ENCODE peak calls at places on chromosomes 16 and 17, in nine cellular contexts. G, L, K, Q, V, C, O, U and F are unnamed samples. For H3K4me1, the result is how much of the 10 kb centered on the place peaks cover.

GRCh38 chr17:81002409-81003361 is 11.0 kb downstream of the CHMP6 start:
- DNase-seq in C (peak), V (no peak), U (no peak), O (no peak), Q (peak), K (peak), G (peak), L (no peak), F (no peak)

GRCh38 chr16:80824623-80825364 is 20.4 kb upstream of the CDYL2 start:
- DNase-seq in L (peak), Q (no peak), K (peak), G (no peak), V (no peak), O (peak), C (peak), U (no peak), F (peak)

GRCh38 chr17:57766307-57766943 is 21.3 kb upstream of the CCDC182 start:
- DNase-seq in U (no peak), K (no peak), G (no peak), L (peak), Q (no peak), O (no peak), V (no peak), C (no peak), F (no peak)

GRCh38 chr17:79843917-79844815 is 4.9 kb upstream of the CBX4 start:
- DNase-seq in U (no peak), C (peak), K (peak), Q (no peak), O (no peak), L (no peak), V (no peak), G (peak), F (no peak)

GRCh38 chr17:29593546-29594440 is 861 bp downstream of the ANKRD13B start:
- DNase-seq in U (no peak), Q (peak), K (no peak), L (no peak), O (no peak), V (no peak), C (no peak), G (no peak), F (no peak)

GRCh38 chr17:59427425-59427921 is 96.0 kb downstream of the YPEL2 start:
- DNase-seq in O (no peak), G (no peak), U (no peak), C (no peak), V (no peak), L (no peak), Q (peak), K (no peak), F (no peak)

GRCh38 chr17:49260922-49261291 is 30.3 kb upstream of the PHOSPHO1 start:
- DNase-seq in V (no peak), Q (no peak), U (no peak), K (no peak), L (no peak), O (peak), C (no peak), G (no peak), F (no peak)

GRCh38 chr16:87311387-87311786 is 5.8 kb downstream of the C16orf95 start:
- DNase-seq in L (no peak), C (no peak), K (no peak), Q (no peak), G (no peak), V (no peak), U (no peak), O (no peak), F (no peak)

GRCh38 chr16:49012961-49013726 is 268.5 kb downstream of the CBLN1 start:
- DNase-seq in C (peak), K (no peak), V (no peak), G (no peak), U (no peak), O (no peak), Q (peak), L (no peak), F (no peak)

GRCh38 chr17:55735784-55736405 is 13.2 kb upstream of the TMEM100 start:
- DNase-seq in O (peak), L (no peak), K (peak), V (no peak), U (no peak), Q (peak), G (no peak), C (peak), F (no peak)

GRCh38 chr17:4209611-4210010 is 54.2 kb downstream of the ANKFY1 start:
- DNase-seq in G (no peak), V (no peak), Q (no peak), K (no peak), C (no peak), O (no peak), U (no peak), L (no peak), F (no peak)

GRCh38 chr16:57084257-57084770 is 8.1 kb upstream of the CPNE2 start:
- DNase-seq in C (peak), G (peak), O (peak), Q (peak), K (peak), V (peak), U (peak), L (peak), F (peak)

GRCh38 chr17:5871666-5872065 is 198.5 kb upstream of the WSCD1 start:
- DNase-seq in G (no peak), Q (no peak), O (no peak), C (no peak), U (no peak), L (no peak), K (no peak), V (no peak), F (no peak)

GRCh38 chr16:51035711-51036110 is 115.4 kb downstream of the SALL1 start:
- DNase-seq in O (no peak), G (no peak), C (no peak), V (no peak), U (no peak), L (no peak), K (no peak), Q (no peak), F (no peak)

GRCh38 chr16:64969221-64969620 is 152.6 kb downstream of the CDH11 start:
- DNase-seq in O (no peak), U (no peak), L (no peak), G (no peak), K (no peak), Q (no peak), C (no peak), V (no peak), F (no peak)

GRCh38 chr16:29868396-29868795 is 5.4 kb upstream of the CDIPT start:
- DNase-seq in Q (no peak), C (no peak), K (no peak), U (no peak), O (no peak), V (no peak), L (no peak), G (no peak), F (no peak)

GRCh38 chr16:59886021-59886420 is 1151.9 kb upstream of the GOT2 start:
- DNase-seq in V (no peak), L (peak), O (no peak), C (peak), G (no peak), Q (peak), K (peak), U (no peak), F (no peak)

GRCh38 chr17:8059131-8059530 is 20.3 kb downstream of the ALOX15B start:
- DNase-seq in C (no peak), G (no peak), U (no peak), Q (no peak), O (no peak), L (no peak), K (no peak), V (no peak), F (no peak)

GRCh38 chr16:54930034-54930938 is at the start of gene IRX5:
- DNase-seq in G (peak), K (peak), U (no peak), V (peak), L (peak), O (peak), Q (peak), C (peak), F (no peak)

GRCh38 chr16:54929090-54930033 is 1.3 kb upstream of the IRX5 start:
- DNase-seq in C (peak), G (peak), O (peak), Q (peak), U (peak), V (peak), L (peak), K (peak), F (peak)

GRCh38 chr16:54932737-54933254 is 2.1 kb downstream of the IRX5 start:
- DNase-seq in L (no peak), C (no peak), K (no peak), U (no peak), O (no peak), Q (no peak), G (no peak), V (no peak), F (no peak)

GRCh38 chr16:54931757-54932660 is 1.3 kb downstream of the IRX5 start:
- DNase-seq in G (no peak), C (no peak), V (no peak), U (no peak), K (no peak), L (no peak), Q (no peak), O (no peak), F (no peak)

GRCh38 chr16:54931041-54931756 is 534 bp downstream of the IRX5 start:
- DNase-seq in V (no peak), Q (no peak), G (no peak), K (no peak), U (no peak), O (peak), L (no peak), C (peak), F (no peak)
- H3K4me3 ChIP-seq in V (peak), Q (peak), G (peak), K (peak), U (peak), O (no peak), L (peak), C (peak), F (no peak)

GRCh38 chr16:11106726-11107125 is 149.3 kb downstream of the SOCS1 start:
- DNase-seq in L (no peak), V (no peak), Q (no peak), O (no peak), G (peak), U (no peak), C (no peak), K (no peak), F (no peak)
- H3K4me1 ChIP-seq in L (under half), V (under half), Q (under half), O (under half), G (under half), U (under half), C (under half), K (half or more), F (under half)

GRCh38 chr17:19755392-19755791 is 7.3 kb upstream of the ALDH3A1 start:
- DNase-seq in U (no peak), C (no peak), K (no peak), Q (no peak), V (no peak), O (no peak), G (peak), L (no peak), F (peak)
- H3K4me3 ChIP-seq in U (no peak), C (no peak), K (no peak), Q (no peak), V (no peak), O (no peak), G (no peak), L (no peak), F (no peak)

GRCh38 chr17:73230088-73230487 is 31.6 kb downstream of the CPSF4L start:
- DNase-seq in K (no peak), O (no peak), G (no peak), U (no peak), C (no peak), V (no peak), L (no peak), Q (no peak), F (no peak)
- H3K4me1 ChIP-seq in K (under half), O (half or more), G (under half), U (under half), C (half or more), V (under half), L (under half), Q (under half), F (half or more)

DNA sequence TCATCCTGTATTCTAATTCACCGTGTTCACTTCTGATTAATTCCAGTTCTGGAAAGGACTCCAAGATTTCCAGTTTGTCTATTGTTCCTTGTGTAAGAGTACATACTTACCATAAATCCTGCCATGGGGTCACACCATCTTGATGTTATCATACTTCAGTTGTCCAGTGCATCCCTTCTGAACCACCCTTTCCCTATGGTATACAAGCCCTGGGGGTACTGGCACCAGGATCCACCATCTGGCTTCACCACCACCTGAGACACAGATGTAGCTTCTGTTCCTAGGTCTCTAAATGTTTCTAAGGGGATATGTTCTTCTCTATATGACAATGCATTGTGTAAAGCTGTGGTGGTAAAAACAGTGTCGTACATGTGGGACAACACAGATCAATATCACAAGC is 21.2 kb downstream of the SGF29 start:
- DNase-seq in L (no peak), G (no peak), O (no peak), U (no peak), V (no peak), Q (no peak), K (no peak), C (no peak), F (no peak)
- H3K4me3 ChIP-seq in L (no peak), G (no peak), O (no peak), U (no peak), V (no peak), Q (no peak), K (no peak), C (no peak), F (no peak)

DNA sequence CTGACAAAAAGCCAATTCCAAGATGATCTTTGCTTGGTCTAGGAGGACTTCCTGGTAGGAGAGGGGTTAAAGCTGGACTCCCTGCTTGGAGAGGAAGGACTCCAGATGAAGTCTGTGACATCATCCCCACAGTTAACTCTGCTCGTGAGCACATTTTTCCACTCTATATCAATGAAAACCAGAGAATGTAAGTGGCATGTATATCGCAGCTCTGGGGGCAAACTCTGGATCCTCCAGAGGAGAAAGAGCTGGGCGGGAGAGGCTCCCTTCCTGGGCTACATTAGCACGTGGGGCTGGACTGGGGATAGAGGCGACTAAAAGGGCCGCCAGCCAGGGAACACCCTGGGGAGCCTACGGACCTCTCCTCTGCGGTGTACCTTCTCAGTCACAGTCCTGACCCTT is 34.1 kb downstream of the HIC1 start:
- DNase-seq in L (no peak), O (no peak), U (no peak), K (no peak), G (no peak), C (no peak), Q (peak), V (no peak), F (no peak)
- H3K4me1 ChIP-seq in L (under half), O (half or more), U (under half), K (under half), G (under half), C (under half), Q (under half), V (under half), F (under half)

DNA sequence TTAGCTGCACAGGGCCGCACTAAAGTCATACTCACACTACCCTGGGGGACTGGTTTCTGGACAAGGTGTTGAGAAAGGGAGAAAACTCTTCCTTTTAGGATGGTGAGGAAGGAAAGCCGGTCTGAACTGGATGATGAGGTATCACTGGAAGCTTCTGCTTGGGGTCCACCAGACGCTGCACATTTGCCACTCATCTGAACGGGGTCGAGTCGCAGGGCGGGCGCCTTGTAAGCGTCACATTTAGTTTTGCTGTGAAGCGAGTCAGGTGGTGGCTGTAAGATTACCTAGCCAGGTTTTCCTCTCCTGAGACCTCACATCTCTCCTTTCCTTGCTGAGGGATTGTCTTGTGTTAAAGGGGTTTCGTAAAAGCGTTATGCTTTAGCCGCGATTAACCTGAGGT is 2.3 kb downstream of the JPT2 start:
- DNase-seq in Q (no peak), G (no peak), K (no peak), L (no peak), O (no peak), V (no peak), C (no peak), U (no peak), F (no peak)
- H3K4me3 ChIP-seq in Q (no peak), G (no peak), K (no peak), L (peak), O (no peak), V (no peak), C (no peak), U (no peak), F (no peak)

DNA sequence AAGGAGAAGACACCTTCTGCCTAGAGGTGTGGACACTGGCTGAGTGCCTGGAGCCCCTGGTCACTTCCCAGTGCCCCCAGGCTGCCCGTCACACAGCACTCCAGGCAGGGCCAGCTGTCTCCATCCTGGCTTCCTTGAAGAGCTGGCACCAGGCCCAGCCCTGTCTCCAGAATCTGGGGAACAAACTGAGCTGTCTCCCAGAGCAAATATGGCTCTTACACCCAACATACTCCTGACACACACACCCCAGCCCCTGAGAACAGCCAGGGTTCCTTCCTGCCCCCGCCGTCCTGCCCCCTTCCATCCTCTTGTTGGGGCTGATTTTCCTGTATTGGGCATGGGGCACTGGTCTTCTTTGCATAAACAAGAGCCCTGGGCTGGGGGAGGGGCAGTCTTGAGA is 9.1 kb downstream of the NHERF1 start:
- DNase-seq in K (peak), U (no peak), C (no peak), G (peak), L (peak), O (no peak), Q (no peak), V (no peak), F (no peak)
- H3K4me1 ChIP-seq in K (under half), U (under half), C (half or more), G (under half), L (half or more), O (half or more), Q (under half), V (under half), F (half or more)

DNA sequence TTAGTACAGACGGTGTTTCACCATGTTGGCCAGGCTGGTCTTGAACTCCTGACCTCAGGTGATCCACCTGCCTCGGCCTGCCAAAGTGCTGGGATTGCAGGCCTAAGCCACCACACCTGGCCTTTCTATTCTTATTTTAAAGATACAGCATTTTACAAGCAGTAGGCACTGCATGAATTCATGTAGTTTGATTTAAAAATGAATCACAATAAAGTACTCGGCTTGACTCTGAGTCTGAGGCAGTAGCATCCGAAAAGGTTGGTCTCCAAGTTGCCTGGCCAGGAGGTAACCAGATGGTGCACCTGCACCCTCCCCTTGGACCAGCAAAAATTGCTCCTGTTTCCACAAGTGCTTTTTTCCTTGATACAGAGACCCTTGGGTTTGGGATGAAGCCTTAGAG is 35.6 kb downstream of the MAP2K6 start:
- DNase-seq in U (no peak), O (no peak), V (no peak), C (no peak), L (no peak), G (no peak), K (no peak), Q (no peak), F (no peak)
- H3K4me3 ChIP-seq in U (no peak), O (no peak), V (no peak), C (no peak), L (no peak), G (no peak), K (no peak), Q (no peak), F (no peak)

DNA sequence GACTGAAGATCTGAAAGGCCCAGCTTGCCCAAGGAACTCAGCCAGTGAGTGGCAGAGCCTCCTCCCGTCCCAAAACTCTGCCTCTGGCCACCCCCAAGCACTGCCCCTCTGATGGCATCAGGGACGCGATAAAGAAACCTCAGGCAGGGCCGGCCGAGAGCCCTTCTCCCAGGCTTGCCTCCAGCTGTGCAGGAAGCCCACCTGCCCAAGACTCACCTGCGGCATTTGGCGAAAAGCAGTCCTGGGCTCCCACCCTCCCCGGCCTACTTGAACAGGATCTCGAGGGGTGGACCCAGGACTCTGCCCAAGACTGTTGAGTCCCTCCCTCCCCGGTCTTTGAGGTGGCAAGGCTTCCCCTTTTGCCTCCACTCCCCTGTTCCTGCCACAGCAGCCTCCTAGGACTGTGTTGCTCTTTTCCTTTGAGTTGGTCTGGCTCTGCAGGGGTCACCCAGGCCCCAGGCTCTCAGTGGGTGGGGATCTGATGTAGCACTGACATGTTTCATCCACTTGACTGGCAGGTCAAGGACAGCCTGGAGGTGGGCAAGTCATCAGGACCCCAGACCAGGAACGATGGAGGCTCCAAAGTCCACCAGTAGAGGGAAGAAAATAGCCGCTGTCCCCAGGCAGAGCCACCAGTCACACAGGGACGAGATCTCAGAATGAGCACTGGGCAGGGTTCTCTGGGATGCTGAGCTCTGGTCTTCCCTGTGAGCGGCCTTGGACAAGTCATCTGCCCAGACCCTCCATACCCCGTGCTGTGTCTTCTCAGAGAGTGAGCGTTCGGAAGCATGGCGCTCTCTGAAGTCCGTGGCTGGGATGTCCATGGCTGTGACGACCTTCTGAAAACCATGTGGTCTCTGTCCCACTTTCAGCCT is 111.1 kb upstream of the TNRC6C start:
- DNase-seq in V (no peak), U (no peak), G (no peak), L (no peak), Q (no peak), K (no peak), C (no peak), O (no peak), F (no peak)
- H3K4me1 ChIP-seq in V (under half), U (under half), G (under half), L (under half), Q (under half), K (under half), C (under half), O (half or more), F (under half)